ENCODE peak calls at places on chromosomes 4 and X, in six cellular contexts. H, B, L, C, T and J are unnamed samples.

GRCh38 chrX:153818571-153819397 is 11.6 kb downstream of the PDZD4 start:
- DNase-seq in T (no peak), L (no peak), H (no peak), B (no peak), C (no peak), J (no peak)

GRCh38 chrX:318068-318738 is 393 bp downstream of the GTPBP6 start:
- DNase-seq in B (peak; percentile 100), C (peak; percentile 97), L (peak; percentile 99), T (peak; percentile 98), H (peak; percentile 99), J (peak; percentile 99)

GRCh38 chr4:19838858-19839257 is 412.8 kb upstream of the SLIT2 start:
- DNase-seq in T (no peak), H (no peak), B (no peak), L (no peak), C (no peak), J (no peak)

GRCh38 chrX:68083510-68083909 is 349.8 kb downstream of the OPHN1 start:
- DNase-seq in H (no peak), B (no peak), C (peak; percentile 7), T (no peak), L (no peak), J (no peak)

GRCh38 chr4:100257567-100257966 is 67.3 kb upstream of the DDIT4L start:
- DNase-seq in C (peak; percentile 3), B (no peak), H (no peak), L (peak; percentile 5), T (peak; percentile 10), J (no peak)

GRCh38 chr4:76895619-76896018 is 2.3 kb downstream of the SOWAHB start:
- DNase-seq in H (no peak), B (no peak), L (no peak), C (no peak), T (no peak), J (no peak)

GRCh38 chr4:76354517-76355473 is 48.3 kb downstream of the STBD1 start:
- DNase-seq in L (no peak), B (no peak), C (no peak), T (no peak), H (no peak), J (no peak)

GRCh38 chr4:48498895-48499294 is 8.8 kb downstream of the ZAR1 start:
- DNase-seq in T (no peak), B (no peak), L (no peak), H (no peak), C (no peak), J (no peak)

GRCh38 chr4:100631281-100631968 is 113.6 kb upstream of the EMCN start:
- DNase-seq in H (no peak), T (peak; percentile 6), C (no peak), B (no peak), L (no peak), J (no peak)

GRCh38 chr4:4861592-4862551 is 2.4 kb downstream of the MSX1 start:
- DNase-seq in H (no peak), C (no peak), T (no peak), B (no peak), L (no peak), J (no peak)

GRCh38 chr4:4860381-4860802 is 927 bp downstream of the MSX1 start:
- DNase-seq in L (no peak), B (no peak), H (no peak), C (peak; percentile 35), T (no peak), J (no peak)

GRCh38 chr4:4859799-4860380 is 425 bp downstream of the MSX1 start:
- DNase-seq in L (no peak), B (no peak), C (no peak), T (no peak), H (no peak), J (no peak)

GRCh38 chr4:4859010-4859798 is at the start of gene MSX1:
- DNase-seq in L (peak; percentile 74), B (peak; percentile 5), T (peak; percentile 82), C (peak; percentile 75), H (peak; percentile 90), J (peak; percentile 83)

DNA sequence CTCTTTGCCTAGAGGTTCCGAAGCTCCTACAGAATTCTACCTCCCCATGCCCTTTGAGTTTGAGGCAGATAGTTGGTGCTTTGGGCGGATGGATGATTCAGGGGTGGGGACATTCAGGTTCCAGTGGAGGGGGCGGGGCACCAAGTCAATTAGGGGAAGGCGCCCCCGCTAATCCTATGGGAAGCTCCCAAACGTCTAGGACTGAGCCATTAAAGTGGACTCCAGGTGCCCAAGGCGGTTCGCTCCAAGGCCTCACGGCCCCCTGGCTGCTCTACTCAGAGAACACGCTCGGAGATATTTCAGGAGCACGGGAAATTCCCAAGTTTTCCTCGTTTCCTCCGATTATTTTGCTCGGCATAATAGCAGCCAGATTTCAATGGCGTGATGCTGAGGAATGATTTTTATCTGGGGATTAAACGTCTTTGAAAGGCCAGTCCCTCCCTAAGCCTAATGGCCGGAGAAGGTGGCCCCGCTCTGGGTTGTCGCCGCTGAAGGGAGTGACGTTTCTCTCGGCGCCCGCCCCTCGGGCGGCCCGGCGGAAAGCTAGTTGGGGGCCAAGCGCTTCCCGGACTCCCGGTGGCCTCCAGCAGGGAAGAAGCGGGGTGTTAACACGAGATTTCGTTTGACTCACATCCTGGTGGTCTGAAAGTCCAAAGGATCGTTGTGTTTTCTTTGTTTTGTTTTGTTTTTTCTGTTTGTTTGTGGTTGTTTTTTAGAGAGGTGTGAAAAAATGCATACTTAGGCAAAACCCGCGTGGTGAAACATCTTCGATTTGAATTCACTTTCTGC is 1.5 kb downstream of the MSX1 start:
- DNase-seq in L (no peak), T (no peak), C (peak; percentile 32), B (no peak), H (no peak), J (no peak)
- H3K4me3 ChIP-seq in L (peak overlapping the region; percentile 73), T (peak overlapping the region; percentile 30), C (peak overlapping the region; percentile 66), B (no peak overlapping the region), H (peak overlapping the region; percentile 91), J (peak overlapping the region; percentile 49)

GRCh38 chr4:89006307-89006706 is 50.7 kb downstream of the FAM13A start:
- DNase-seq in L (no peak), C (no peak), T (no peak), H (no peak), B (no peak), J (no peak)
- H3K4me1 ChIP-seq in L (peaks cover 20% of the 10 kb centered on the region), C (no peaks in the 10 kb centered on the region), T (no peaks in the 10 kb centered on the region), H (no peaks in the 10 kb centered on the region), B (no peaks in the 10 kb centered on the region), J (no peaks in the 10 kb centered on the region)

GRCh38 chr4:150581611-150582010 is 340 bp upstream of the MAB21L2 start:
- DNase-seq in B (no peak), H (no peak), T (no peak), L (no peak), C (peak; percentile 94), J (no peak)

GRCh38 chr4:150583287-150584197 is 1.6 kb downstream of the MAB21L2 start:
- DNase-seq in H (peak; percentile 53), L (no peak), C (peak; percentile 47), T (no peak), B (no peak), J (no peak)

GRCh38 chr4:150581206-150581605 is 745 bp upstream of the MAB21L2 start:
- DNase-seq in T (no peak), H (no peak), B (no peak), L (no peak), C (no peak), J (no peak)

GRCh38 chr4:150582881-150583286 is 933 bp downstream of the MAB21L2 start:
- DNase-seq in C (peak; percentile 51), L (no peak), H (no peak), B (no peak), T (no peak), J (no peak)

DNA sequence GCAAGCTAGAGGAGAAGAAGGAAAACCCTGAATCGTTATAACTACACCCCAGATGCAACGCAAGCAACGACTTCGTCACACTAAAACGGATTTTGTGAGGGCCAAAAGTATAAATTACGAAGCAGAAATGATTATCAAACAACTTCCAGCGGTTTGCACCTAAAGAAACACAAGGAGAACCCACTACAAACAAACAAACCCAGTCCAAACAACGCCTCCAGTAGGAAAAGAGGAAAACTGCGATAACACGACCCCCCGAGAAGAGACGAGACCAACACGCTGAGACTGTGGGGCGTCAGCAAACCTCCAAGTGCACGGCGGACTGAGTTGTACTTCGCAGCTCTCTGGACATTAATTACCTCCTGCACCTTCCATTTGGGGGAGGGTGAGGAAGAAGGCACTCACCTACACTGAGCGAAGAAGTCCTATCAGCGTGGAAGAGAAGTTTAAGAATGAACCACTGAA is at the start of gene MAB21L2:
- DNase-seq in B (no peak), H (no peak), L (no peak), T (no peak), C (peak; percentile 46), J (no peak)
- H3K4me3 ChIP-seq in B (no peak within 1 kb of the TSS), H (no peak within 1 kb of the TSS), L (no peak within 1 kb of the TSS), T (no peak within 1 kb of the TSS), C (peak within 1 kb of the TSS; percentile 78), J (peak within 1 kb of the TSS; percentile 45)

DNA sequence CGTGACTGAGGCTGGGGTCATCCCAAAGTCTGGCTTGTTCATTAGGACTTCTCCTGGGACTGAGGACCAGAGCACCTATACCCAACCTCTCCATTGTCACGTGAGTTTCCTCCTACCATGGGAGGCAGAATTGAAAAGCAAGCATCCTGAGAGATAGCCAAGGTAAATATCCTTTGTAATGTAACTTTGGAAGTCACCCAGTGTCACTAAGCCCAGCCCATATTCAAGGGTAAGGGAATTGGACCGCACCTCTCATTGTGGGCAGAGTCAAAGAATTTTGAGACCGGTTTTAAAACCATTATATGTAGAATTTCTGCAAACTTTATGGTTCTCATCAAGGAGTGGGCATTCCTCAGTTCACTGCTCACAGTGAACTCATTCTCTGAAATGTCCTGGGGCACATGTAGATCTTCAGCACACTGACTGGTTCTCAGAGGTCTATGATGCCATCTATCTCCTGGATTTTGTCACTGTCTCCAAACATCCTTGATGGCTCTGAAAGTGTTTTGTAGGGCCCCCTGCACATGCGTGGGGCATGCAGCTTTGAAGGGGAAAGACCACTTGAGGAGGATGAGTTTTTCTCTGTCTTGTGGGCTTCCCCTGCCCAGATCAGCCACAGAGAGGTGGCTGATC is 35.3 kb upstream of the CHRNA9 start:
- DNase-seq in L (peak; percentile 32), H (no peak), T (peak; percentile 55), B (peak; percentile 63), C (no peak), J (no peak)
- H3K4me1 ChIP-seq in L (peaks cover 14% of the 10 kb centered on the region), H (no peaks in the 10 kb centered on the region), T (peaks cover 8% of the 10 kb centered on the region), B (peaks cover 66% of the 10 kb centered on the region), C (no peaks in the 10 kb centered on the region), J (no peaks in the 10 kb centered on the region)

GRCh38 chr4:38294238-38294637 is 334.0 kb downstream of the PTTG2 start:
- DNase-seq in C (no peak), B (no peak), T (no peak), H (no peak), L (no peak), J (no peak)
- H3K4me3 ChIP-seq in C (no peak overlapping the region), B (no peak overlapping the region), T (no peak overlapping the region), H (no peak overlapping the region), L (no peak overlapping the region), J (no peak overlapping the region)